ENCODE peak calls at places on chromosomes 11 and 22, in four cellular contexts. G is left ventricle myocardium inferior, P is ovary, N is Peyer's patch. Y is an unnamed sample. For H3K4me1, the result is how much of the 10 kb centered on the place peaks cover.

GRCh38 chr22:50599816-50600454 is 658 bp upstream of the MAPK8IP2 start:
- DNase-seq in G (peak), P (peak), N (peak), Y (no peak)

GRCh38 chr22:49749227-49749626 is 78.4 kb downstream of the BRD1 start:
- DNase-seq in G (no peak), P (peak), N (no peak), Y (no peak)

GRCh38 chr11:83047515-83048225 is 24.0 kb downstream of the RAB30 start:
- DNase-seq in G (no peak), P (no peak), N (no peak), Y (no peak)

GRCh38 chr11:2884424-2884815 is 1.2 kb downstream of the CDKN1C start:
- DNase-seq in G (peak), P (peak), N (no peak), Y (no peak)

GRCh38 chr11:65637794-65638317 is at the start of gene SIPA1:
- DNase-seq in G (peak), P (peak), N (peak), Y (no peak)

GRCh38 chr22:38953577-38954413 is 3.6 kb upstream of the APOBEC3A start:
- DNase-seq in G (no peak), P (no peak), N (peak), Y (no peak)

GRCh38 chr11:35235944-35236666 is 97.1 kb downstream of the CD44 start:
- DNase-seq in G (no peak), P (no peak), N (no peak), Y (no peak)

GRCh38 chr11:87097582-87097981 is 59.8 kb downstream of the TMEM135 start:
- DNase-seq in G (no peak), P (no peak), N (no peak), Y (peak)

GRCh38 chr11:4054643-4055042 is 40.0 kb upstream of the RRM1 start:
- DNase-seq in G (no peak), P (no peak), N (no peak), Y (no peak)

GRCh38 chr11:111797145-111797581 is 31.0 kb upstream of the PPP2R1B start:
- DNase-seq in G (no peak), P (no peak), N (no peak), Y (no peak)

GRCh38 chr22:46762238-46763050 is at the start of gene TBC1D22A:
- DNase-seq in G (peak), P (peak), N (peak), Y (peak)

GRCh38 chr22:49938565-49939136 is 20.2 kb downstream of the CRELD2 start:
- DNase-seq in G (no peak), P (no peak), N (no peak), Y (no peak)

GRCh38 chr11:44731685-44732411 is 5.1 kb downstream of the TSPAN18 start:
- DNase-seq in G (no peak), P (no peak), N (no peak), Y (no peak)

GRCh38 chr11:110582728-110583432 is 129.4 kb downstream of the ARHGAP20 start:
- DNase-seq in G (no peak), P (no peak), N (no peak), Y (no peak)

GRCh38 chr11:60069471-60069870 is 13.0 kb downstream of the MS4A3 start:
- DNase-seq in G (no peak), P (no peak), N (no peak), Y (no peak)

GRCh38 chr22:39913886-39914285 is 13.0 kb downstream of the GRAP2 start:
- DNase-seq in G (no peak), P (no peak), N (no peak), Y (no peak)

GRCh38 chr11:76369406-76369805 is 11.5 kb downstream of the THAP12 start:
- DNase-seq in G (no peak), P (no peak), N (no peak), Y (no peak)

GRCh38 chr11:1751999-1752906 is 1.9 kb upstream of the IFITM10 start:
- DNase-seq in G (no peak), P (no peak), N (no peak), Y (no peak)

GRCh38 chr11:1752907-1753425 is 2.6 kb upstream of the IFITM10 start:
- DNase-seq in G (no peak), P (no peak), N (no peak), Y (no peak)

GRCh38 chr11:1750481-1750839 is at the start of gene IFITM10:
- DNase-seq in G (peak), P (no peak), N (no peak), Y (no peak)

GRCh38 chr11:1750840-1751520 is 585 bp upstream of the IFITM10 start:
- DNase-seq in G (no peak), P (no peak), N (no peak), Y (no peak)

DNA sequence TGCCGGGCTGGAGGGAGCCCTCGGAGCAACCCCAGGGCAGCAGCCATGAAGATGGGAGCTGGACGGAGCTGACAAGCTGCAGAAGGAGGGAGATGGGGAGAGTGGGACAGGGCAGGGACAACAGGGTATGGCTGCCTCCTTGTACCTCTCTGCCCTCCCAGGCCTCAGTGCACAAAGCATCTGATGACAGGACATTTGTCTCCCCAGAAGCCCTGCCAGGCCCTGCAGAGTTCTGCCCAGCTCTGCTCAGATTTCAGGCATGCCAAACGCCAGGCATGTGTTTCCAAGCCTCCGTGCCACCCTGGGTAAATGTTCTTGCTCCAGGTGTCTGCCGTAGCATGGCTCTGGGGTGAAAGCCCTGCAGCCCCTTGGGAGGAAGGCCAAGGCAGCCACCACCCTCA is 1.1 kb upstream of the IFITM10 start:
- DNase-seq in G (peak), P (no peak), N (no peak), Y (no peak)
- H3K4me1 ChIP-seq in G (half or more), P (under half), N (under half), Y (under half)

GRCh38 chr11:19952101-19952605 is 208.1 kb downstream of the DBX1 start:
- DNase-seq in G (no peak), P (no peak), N (no peak), Y (no peak)
- H3K4me3 ChIP-seq in G (no peak), P (no peak), N (no peak), Y (no peak)

DNA sequence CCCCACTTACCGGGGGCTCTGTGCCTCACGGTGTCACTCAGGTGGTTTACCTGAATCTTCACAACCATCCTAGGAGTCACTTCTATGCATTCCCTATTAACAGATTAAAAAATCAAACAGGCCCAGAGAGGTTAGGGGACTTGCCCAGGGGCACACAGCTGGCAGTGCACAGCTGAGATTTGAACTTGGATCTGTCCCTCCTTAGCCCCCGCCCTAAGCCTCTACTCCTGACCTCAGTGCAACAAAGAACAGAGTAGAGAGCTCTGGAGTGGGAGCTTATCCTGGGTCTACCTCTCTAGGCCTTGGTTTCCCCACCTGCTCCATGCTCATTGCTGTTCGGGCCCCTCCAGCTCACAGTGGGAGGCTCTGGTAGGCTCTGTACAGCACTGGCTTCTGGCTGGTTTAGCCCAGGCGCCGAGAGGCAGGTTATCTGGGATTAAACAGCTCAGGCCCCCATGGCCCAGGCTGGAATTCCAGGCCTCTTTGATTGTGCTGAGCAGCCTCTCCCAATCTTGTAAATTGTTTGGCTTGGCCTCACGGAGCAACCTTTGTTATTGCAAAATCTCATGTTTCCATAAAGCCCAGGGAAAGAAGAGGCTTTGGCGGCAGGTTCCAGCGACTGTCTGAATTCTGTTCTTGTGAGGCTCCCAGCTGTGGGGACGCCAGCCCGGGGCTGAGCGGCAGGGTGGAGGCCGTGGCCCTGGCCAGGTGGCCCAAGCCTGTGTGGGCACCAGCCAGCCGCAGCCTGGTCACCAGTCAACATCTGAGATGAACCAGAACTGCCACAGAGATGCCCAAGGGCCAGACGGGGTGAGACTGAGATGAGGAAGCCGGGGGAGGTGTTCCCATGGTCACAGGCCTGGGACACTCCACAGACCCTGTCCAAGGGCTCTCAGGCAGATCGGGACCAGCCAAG is 28.9 kb upstream of the SHISAL1 start:
- DNase-seq in G (no peak), P (peak), N (no peak), Y (no peak)
- H3K27ac ChIP-seq in G (peak), P (peak), N (peak), Y (no peak)

GRCh38 chr22:20749453-20749852 is 24.5 kb upstream of the SERPIND1 start:
- DNase-seq in G (no peak), P (no peak), N (no peak), Y (no peak)
- H3K4me1 ChIP-seq in G (under half), P (under half), N (under half), Y (under half)

GRCh38 chr22:32353840-32354239 is 3.8 kb upstream of the RFPL3 start:
- DNase-seq in G (no peak), P (no peak), N (no peak), Y (no peak)
- H3K4me3 ChIP-seq in G (peak), P (no peak), N (no peak), Y (no peak)

GRCh38 chr11:94271885-94272372 is 32.5 kb upstream of the IZUMO1R start:
- DNase-seq in G (no peak), P (no peak), N (no peak), Y (no peak)
- H3K27ac ChIP-seq in G (peak), P (no peak), N (no peak), Y (no peak)

Y was measured in iPS DF 6.9.